ENCODE peak calls at places on chromosomes 4 and X, in four cellular contexts. One of them, this sample, is unnamed.
A peak's percentile ranks its signal among the peaks of the same experiment; 100 is the strongest.

GRCh38 chr4:183256756-183257385 is 63.2 kb downstream of the CLDN22 start:
- DNase-seq in Calu3: peak; percentile 51
- DNase-seq in iPS-NIHi11: peak; percentile 80
- DNase-seq in NCI-H345: peak; percentile 20
- DNase-seq in this sample: peak; percentile 21

GRCh38 chr4:111506706-111507105 is 638.5 kb upstream of the FAM241A start:
- DNase-seq in NCI-H345: no peak
- DNase-seq in iPS-NIHi11: no peak
- DNase-seq in Calu3: no peak
- DNase-seq in this sample: no peak

GRCh38 chr4:23717528-23718248 is 172.2 kb downstream of the PPARGC1A start:
- DNase-seq in Calu3: no peak
- DNase-seq in NCI-H345: peak; percentile 0
- DNase-seq in iPS-NIHi11: peak; percentile 73
- DNase-seq in this sample: peak; percentile 22

GRCh38 chr4:70183168-70183939 is 12.2 kb upstream of the ODAM start:
- DNase-seq in iPS-NIHi11: peak; percentile 51
- DNase-seq in NCI-H345: no peak
- DNase-seq in Calu3: peak; percentile 60
- DNase-seq in this sample: peak; percentile 14

GRCh38 chrX:71128915-71129765 is 10.7 kb downstream of the MED12 start:
- DNase-seq in NCI-H345: peak; percentile 37
- DNase-seq in Calu3: peak; percentile 73
- DNase-seq in iPS-NIHi11: peak; percentile 64
- DNase-seq in this sample: peak; percentile 52

GRCh38 chr4:102868153-102868781 is 525 bp upstream of the CISD2 start:
- DNase-seq in Calu3: peak; percentile 4
- DNase-seq in iPS-NIHi11: no peak
- DNase-seq in NCI-H345: no peak
- DNase-seq in this sample: peak; percentile 1

GRCh38 chr4:20422398-20422797 is 170.7 kb downstream of the SLIT2 start:
- DNase-seq in iPS-NIHi11: peak; percentile 43
- DNase-seq in NCI-H345: no peak
- DNase-seq in Calu3: peak; percentile 65
- DNase-seq in this sample: peak; percentile 54

GRCh38 chr4:2415881-2416563 is 2.4 kb downstream of the ZFYVE28 start:
- DNase-seq in iPS-NIHi11: no peak
- DNase-seq in NCI-H345: no peak
- DNase-seq in Calu3: no peak
- DNase-seq in this sample: no peak

GRCh38 chr4:1211371-1211770 is 37.6 kb downstream of the CTBP1 start:
- DNase-seq in NCI-H345: no peak
- DNase-seq in Calu3: no peak
- DNase-seq in iPS-NIHi11: no peak
- DNase-seq in this sample: no peak

GRCh38 chr4:103915224-103915869 is 195.6 kb upstream of the TACR3 start:
- DNase-seq in NCI-H345: peak; percentile 17
- DNase-seq in iPS-NIHi11: peak; percentile 14
- DNase-seq in Calu3: no peak
- DNase-seq in this sample: peak; percentile 11

GRCh38 chr4:61214680-61215079 is 14.6 kb downstream of the ADGRL3 start:
- DNase-seq in NCI-H345: no peak
- DNase-seq in iPS-NIHi11: no peak
- DNase-seq in Calu3: peak; percentile 17
- DNase-seq in this sample: no peak

GRCh38 chrX:15973299-15973698 is 118.7 kb upstream of the AP1S2 start:
- DNase-seq in iPS-NIHi11: peak; percentile 11
- DNase-seq in NCI-H345: no peak
- DNase-seq in Calu3: peak; percentile 59
- DNase-seq in this sample: peak; percentile 8

GRCh38 chr4:56330691-56331090 is 56.6 kb downstream of the AASDH start:
- DNase-seq in Calu3: no peak
- DNase-seq in iPS-NIHi11: no peak
- DNase-seq in NCI-H345: no peak
- DNase-seq in this sample: no peak

GRCh38 chr4:166493828-166494432 is 620.9 kb downstream of the TLL1 start:
- DNase-seq in iPS-NIHi11: no peak
- DNase-seq in NCI-H345: no peak
- DNase-seq in Calu3: no peak
- DNase-seq in this sample: no peak

GRCh38 chr4:112517067-112517588 is 1.1 kb upstream of the NEUROG2 start:
- DNase-seq in NCI-H345: no peak
- DNase-seq in iPS-NIHi11: no peak
- DNase-seq in Calu3: no peak
- DNase-seq in this sample: no peak

GRCh38 chrX:118807151-118808017 is 16.2 kb upstream of the ZCCHC12 start:
- DNase-seq in iPS-NIHi11: peak; percentile 37
- DNase-seq in Calu3: peak; percentile 51
- DNase-seq in NCI-H345: peak; percentile 40
- DNase-seq in this sample: peak; percentile 61

GRCh38 chrX:20442597-20442996 is 175.9 kb upstream of the RPS6KA3 start:
- DNase-seq in iPS-NIHi11: peak; percentile 58
- DNase-seq in Calu3: peak; percentile 87
- DNase-seq in NCI-H345: peak; percentile 62
- DNase-seq in this sample: peak; percentile 73

GRCh38 chr4:94621491-94622080 is 136.2 kb upstream of the BMPR1B start:
- DNase-seq in iPS-NIHi11: peak; percentile 44
- DNase-seq in NCI-H345: peak; percentile 16
- DNase-seq in Calu3: peak; percentile 27
- DNase-seq in this sample: peak; percentile 9

GRCh38 chr4:139603576-139604387 is 47.8 kb upstream of the SETD7 start:
- DNase-seq in iPS-NIHi11: peak; percentile 55
- DNase-seq in NCI-H345: peak; percentile 55
- DNase-seq in Calu3: peak; percentile 51
- DNase-seq in this sample: peak; percentile 72

GRCh38 chrX:99800016-99800415 is 610.1 kb downstream of the PCDH19 start:
- DNase-seq in Calu3: no peak
- DNase-seq in iPS-NIHi11: no peak
- DNase-seq in NCI-H345: no peak
- DNase-seq in this sample: no peak

GRCh38 chrX:83916525-83916924 is 55.6 kb downstream of the CYLC1 start:
- DNase-seq in Calu3: no peak
- DNase-seq in iPS-NIHi11: peak; percentile 19
- DNase-seq in NCI-H345: no peak
- DNase-seq in this sample: no peak

GRCh38 chr4:113825272-113825671 is 63.7 kb upstream of the CAMK2D start:
- DNase-seq in Calu3: no peak
- DNase-seq in NCI-H345: no peak
- DNase-seq in iPS-NIHi11: no peak
- DNase-seq in this sample: no peak

GRCh38 chrX:153340111-153340510 is 6.2 kb downstream of the ZNF275 start:
- DNase-seq in iPS-NIHi11: no peak
- DNase-seq in Calu3: no peak
- DNase-seq in NCI-H345: no peak
- DNase-seq in this sample: no peak

GRCh38 chr4:149781150-149781549 is 34.5 kb downstream of the IQCM start:
- DNase-seq in iPS-NIHi11: no peak
- DNase-seq in Calu3: no peak
- DNase-seq in NCI-H345: no peak
- DNase-seq in this sample: peak; percentile 28

GRCh38 chr4:87839309-87839946 is 6.7 kb downstream of the MEPE start:
- DNase-seq in Calu3: no peak
- DNase-seq in NCI-H345: no peak
- DNase-seq in iPS-NIHi11: peak; percentile 51
- DNase-seq in this sample: peak; percentile 40